ENCODE peak calls at places on chromosomes 12 and 14, in ten cellular contexts. One of them, this sample, is unnamed.

GRCh38 chr12:92300781-92301180 is 155.1 kb upstream of the BTG1 start:
- ATAC-seq in T-cell: no peak
- ATAC-seq in left ventricle myocardium superior: no peak
- ATAC-seq in activated CD8-positive, alpha-beta memory T cell treated with anti-CD3 and anti-CD28 coated beads, Interleukin-2, amount 10 ng/mL, durations not matched to agents 7 days and 5 days: no peak
- ATAC-seq in lower lobe of right lung: peak; percentile 66
- ATAC-seq in Panc1: no peak
- ATAC-seq in CD8-positive, alpha-beta T cell: no peak
- ATAC-seq in stimulated activated effector memory CD8-positive, alpha-beta T cell treated with anti-CD3 and anti-CD28 coated beads, Interleukin-12 subunit alpha, Interleukin-12 subunit beta, amount 100 ng/mL, for 72 hours: no peak
- ATAC-seq in foreskin keratinocyte: no peak
- ATAC-seq in activated B cell treated with CpG ODN at 0.5 μM for 24 hours: no peak
- ATAC-seq in this sample: no peak

GRCh38 chr12:68203460-68203875 is 22.1 kb downstream of the IL26 start:
- ATAC-seq in left ventricle myocardium superior: no peak
- ATAC-seq in activated CD8-positive, alpha-beta memory T cell treated with anti-CD3 and anti-CD28 coated beads, Interleukin-2, amount 10 ng/mL, durations not matched to agents 7 days and 5 days: peak; percentile 64
- ATAC-seq in activated B cell treated with CpG ODN at 0.5 μM for 24 hours: no peak
- ATAC-seq in stimulated activated effector memory CD8-positive, alpha-beta T cell treated with anti-CD3 and anti-CD28 coated beads, Interleukin-12 subunit alpha, Interleukin-12 subunit beta, amount 100 ng/mL, for 72 hours: peak; percentile 75
- ATAC-seq in foreskin keratinocyte: no peak
- ATAC-seq in CD8-positive, alpha-beta T cell: peak; percentile 58
- ATAC-seq in lower lobe of right lung: no peak
- ATAC-seq in Panc1: no peak
- ATAC-seq in T-cell: peak; percentile 50
- ATAC-seq in this sample: peak; percentile 60

GRCh38 chr12:101792046-101792931 is 38.5 kb downstream of the GNPTAB start:
- ATAC-seq in T-cell: no peak
- ATAC-seq in Panc1: no peak
- ATAC-seq in activated B cell treated with CpG ODN at 0.5 μM for 24 hours: no peak
- ATAC-seq in activated CD8-positive, alpha-beta memory T cell treated with anti-CD3 and anti-CD28 coated beads, Interleukin-2, amount 10 ng/mL, durations not matched to agents 7 days and 5 days: no peak
- ATAC-seq in left ventricle myocardium superior: peak; percentile 47
- ATAC-seq in stimulated activated effector memory CD8-positive, alpha-beta T cell treated with anti-CD3 and anti-CD28 coated beads, Interleukin-12 subunit alpha, Interleukin-12 subunit beta, amount 100 ng/mL, for 72 hours: no peak
- ATAC-seq in CD8-positive, alpha-beta T cell: peak; percentile 38
- ATAC-seq in foreskin keratinocyte: peak; percentile 35
- ATAC-seq in lower lobe of right lung: no peak
- ATAC-seq in this sample: no peak

GRCh38 chr14:28375295-28375694 is 391.3 kb upstream of the FOXG1 start:
- ATAC-seq in lower lobe of right lung: peak; percentile 38
- ATAC-seq in activated B cell treated with CpG ODN at 0.5 μM for 24 hours: no peak
- ATAC-seq in left ventricle myocardium superior: no peak
- ATAC-seq in Panc1: no peak
- ATAC-seq in activated CD8-positive, alpha-beta memory T cell treated with anti-CD3 and anti-CD28 coated beads, Interleukin-2, amount 10 ng/mL, durations not matched to agents 7 days and 5 days: no peak
- ATAC-seq in CD8-positive, alpha-beta T cell: no peak
- ATAC-seq in stimulated activated effector memory CD8-positive, alpha-beta T cell treated with anti-CD3 and anti-CD28 coated beads, Interleukin-12 subunit alpha, Interleukin-12 subunit beta, amount 100 ng/mL, for 72 hours: no peak
- ATAC-seq in foreskin keratinocyte: peak; percentile 67
- ATAC-seq in T-cell: no peak
- ATAC-seq in this sample: no peak

GRCh38 chr12:115222220-115222619 is 538.2 kb upstream of the TBX3 start:
- ATAC-seq in lower lobe of right lung: no peak
- ATAC-seq in left ventricle myocardium superior: no peak
- ATAC-seq in T-cell: no peak
- ATAC-seq in CD8-positive, alpha-beta T cell: no peak
- ATAC-seq in foreskin keratinocyte: no peak
- ATAC-seq in stimulated activated effector memory CD8-positive, alpha-beta T cell treated with anti-CD3 and anti-CD28 coated beads, Interleukin-12 subunit alpha, Interleukin-12 subunit beta, amount 100 ng/mL, for 72 hours: no peak
- ATAC-seq in Panc1: no peak
- ATAC-seq in activated B cell treated with CpG ODN at 0.5 μM for 24 hours: no peak
- ATAC-seq in activated CD8-positive, alpha-beta memory T cell treated with anti-CD3 and anti-CD28 coated beads, Interleukin-2, amount 10 ng/mL, durations not matched to agents 7 days and 5 days: no peak
- ATAC-seq in this sample: no peak

GRCh38 chr12:113980054-113980453 is 13.9 kb upstream of the RBM19 start:
- ATAC-seq in Panc1: no peak
- ATAC-seq in left ventricle myocardium superior: no peak
- ATAC-seq in activated B cell treated with CpG ODN at 0.5 μM for 24 hours: no peak
- ATAC-seq in activated CD8-positive, alpha-beta memory T cell treated with anti-CD3 and anti-CD28 coated beads, Interleukin-2, amount 10 ng/mL, durations not matched to agents 7 days and 5 days: no peak
- ATAC-seq in CD8-positive, alpha-beta T cell: no peak
- ATAC-seq in foreskin keratinocyte: no peak
- ATAC-seq in stimulated activated effector memory CD8-positive, alpha-beta T cell treated with anti-CD3 and anti-CD28 coated beads, Interleukin-12 subunit alpha, Interleukin-12 subunit beta, amount 100 ng/mL, for 72 hours: no peak
- ATAC-seq in lower lobe of right lung: no peak
- ATAC-seq in T-cell: no peak
- ATAC-seq in this sample: no peak

GRCh38 chr12:22459872-22460490 is 84.4 kb downstream of the C2CD5 start:
- ATAC-seq in Panc1: no peak
- ATAC-seq in T-cell: no peak
- ATAC-seq in activated B cell treated with CpG ODN at 0.5 μM for 24 hours: peak; percentile 49
- ATAC-seq in foreskin keratinocyte: peak; percentile 79
- ATAC-seq in left ventricle myocardium superior: peak; percentile 65
- ATAC-seq in activated CD8-positive, alpha-beta memory T cell treated with anti-CD3 and anti-CD28 coated beads, Interleukin-2, amount 10 ng/mL, durations not matched to agents 7 days and 5 days: peak; percentile 57
- ATAC-seq in stimulated activated effector memory CD8-positive, alpha-beta T cell treated with anti-CD3 and anti-CD28 coated beads, Interleukin-12 subunit alpha, Interleukin-12 subunit beta, amount 100 ng/mL, for 72 hours: peak; percentile 52
- ATAC-seq in lower lobe of right lung: peak; percentile 65
- ATAC-seq in CD8-positive, alpha-beta T cell: no peak
- ATAC-seq in this sample: peak; percentile 61

GRCh38 chr12:47111392-47111778 is 31.6 kb upstream of the AMIGO2 start:
- ATAC-seq in activated CD8-positive, alpha-beta memory T cell treated with anti-CD3 and anti-CD28 coated beads, Interleukin-2, amount 10 ng/mL, durations not matched to agents 7 days and 5 days: peak; percentile 78
- ATAC-seq in stimulated activated effector memory CD8-positive, alpha-beta T cell treated with anti-CD3 and anti-CD28 coated beads, Interleukin-12 subunit alpha, Interleukin-12 subunit beta, amount 100 ng/mL, for 72 hours: peak; percentile 89
- ATAC-seq in T-cell: no peak
- ATAC-seq in Panc1: no peak
- ATAC-seq in lower lobe of right lung: no peak
- ATAC-seq in left ventricle myocardium superior: no peak
- ATAC-seq in foreskin keratinocyte: no peak
- ATAC-seq in CD8-positive, alpha-beta T cell: peak; percentile 34
- ATAC-seq in activated B cell treated with CpG ODN at 0.5 μM for 24 hours: no peak
- ATAC-seq in this sample: peak; percentile 86

GRCh38 chr12:98211914-98212695 is 303.3 kb upstream of the TMPO start:
- ATAC-seq in left ventricle myocardium superior: no peak
- ATAC-seq in foreskin keratinocyte: no peak
- ATAC-seq in stimulated activated effector memory CD8-positive, alpha-beta T cell treated with anti-CD3 and anti-CD28 coated beads, Interleukin-12 subunit alpha, Interleukin-12 subunit beta, amount 100 ng/mL, for 72 hours: peak; percentile 45
- ATAC-seq in Panc1: peak; percentile 69
- ATAC-seq in activated CD8-positive, alpha-beta memory T cell treated with anti-CD3 and anti-CD28 coated beads, Interleukin-2, amount 10 ng/mL, durations not matched to agents 7 days and 5 days: no peak
- ATAC-seq in T-cell: no peak
- ATAC-seq in activated B cell treated with CpG ODN at 0.5 μM for 24 hours: no peak
- ATAC-seq in lower lobe of right lung: no peak
- ATAC-seq in CD8-positive, alpha-beta T cell: no peak
- ATAC-seq in this sample: no peak

GRCh38 chr14:76273346-76273745 is 102.6 kb upstream of the ESRRB start:
- ATAC-seq in activated CD8-positive, alpha-beta memory T cell treated with anti-CD3 and anti-CD28 coated beads, Interleukin-2, amount 10 ng/mL, durations not matched to agents 7 days and 5 days: no peak
- ATAC-seq in foreskin keratinocyte: no peak
- ATAC-seq in lower lobe of right lung: no peak
- ATAC-seq in CD8-positive, alpha-beta T cell: no peak
- ATAC-seq in T-cell: no peak
- ATAC-seq in left ventricle myocardium superior: no peak
- ATAC-seq in stimulated activated effector memory CD8-positive, alpha-beta T cell treated with anti-CD3 and anti-CD28 coated beads, Interleukin-12 subunit alpha, Interleukin-12 subunit beta, amount 100 ng/mL, for 72 hours: peak; percentile 20
- ATAC-seq in Panc1: no peak
- ATAC-seq in activated B cell treated with CpG ODN at 0.5 μM for 24 hours: no peak
- ATAC-seq in this sample: no peak

GRCh38 chr12:29707846-29708245 is 75.9 kb downstream of the TMTC1 start:
- ATAC-seq in left ventricle myocardium superior: no peak
- ATAC-seq in T-cell: no peak
- ATAC-seq in CD8-positive, alpha-beta T cell: no peak
- ATAC-seq in lower lobe of right lung: no peak
- ATAC-seq in activated B cell treated with CpG ODN at 0.5 μM for 24 hours: no peak
- ATAC-seq in Panc1: no peak
- ATAC-seq in stimulated activated effector memory CD8-positive, alpha-beta T cell treated with anti-CD3 and anti-CD28 coated beads, Interleukin-12 subunit alpha, Interleukin-12 subunit beta, amount 100 ng/mL, for 72 hours: no peak
- ATAC-seq in activated CD8-positive, alpha-beta memory T cell treated with anti-CD3 and anti-CD28 coated beads, Interleukin-2, amount 10 ng/mL, durations not matched to agents 7 days and 5 days: no peak
- ATAC-seq in foreskin keratinocyte: no peak
- ATAC-seq in this sample: no peak

GRCh38 chr14:61372842-61373555 is 51.6 kb downstream of the PRKCH start:
- ATAC-seq in stimulated activated effector memory CD8-positive, alpha-beta T cell treated with anti-CD3 and anti-CD28 coated beads, Interleukin-12 subunit alpha, Interleukin-12 subunit beta, amount 100 ng/mL, for 72 hours: peak; percentile 17
- ATAC-seq in activated CD8-positive, alpha-beta memory T cell treated with anti-CD3 and anti-CD28 coated beads, Interleukin-2, amount 10 ng/mL, durations not matched to agents 7 days and 5 days: no peak
- ATAC-seq in lower lobe of right lung: no peak
- ATAC-seq in foreskin keratinocyte: no peak
- ATAC-seq in CD8-positive, alpha-beta T cell: no peak
- ATAC-seq in Panc1: no peak
- ATAC-seq in activated B cell treated with CpG ODN at 0.5 μM for 24 hours: no peak
- ATAC-seq in left ventricle myocardium superior: no peak
- ATAC-seq in T-cell: no peak
- ATAC-seq in this sample: peak; percentile 54

GRCh38 chr12:25997401-25997973 is 39.0 kb downstream of the RASSF8 start:
- ATAC-seq in CD8-positive, alpha-beta T cell: no peak
- ATAC-seq in left ventricle myocardium superior: peak; percentile 18
- ATAC-seq in Panc1: peak; percentile 72
- ATAC-seq in stimulated activated effector memory CD8-positive, alpha-beta T cell treated with anti-CD3 and anti-CD28 coated beads, Interleukin-12 subunit alpha, Interleukin-12 subunit beta, amount 100 ng/mL, for 72 hours: no peak
- ATAC-seq in lower lobe of right lung: no peak
- ATAC-seq in foreskin keratinocyte: peak; percentile 66
- ATAC-seq in T-cell: no peak
- ATAC-seq in activated CD8-positive, alpha-beta memory T cell treated with anti-CD3 and anti-CD28 coated beads, Interleukin-2, amount 10 ng/mL, durations not matched to agents 7 days and 5 days: no peak
- ATAC-seq in activated B cell treated with CpG ODN at 0.5 μM for 24 hours: no peak
- ATAC-seq in this sample: no peak

GRCh38 chr12:2163172-2163927 is 110.6 kb downstream of the CACNA1C start:
- ATAC-seq in stimulated activated effector memory CD8-positive, alpha-beta T cell treated with anti-CD3 and anti-CD28 coated beads, Interleukin-12 subunit alpha, Interleukin-12 subunit beta, amount 100 ng/mL, for 72 hours: no peak
- ATAC-seq in Panc1: no peak
- ATAC-seq in T-cell: no peak
- ATAC-seq in activated CD8-positive, alpha-beta memory T cell treated with anti-CD3 and anti-CD28 coated beads, Interleukin-2, amount 10 ng/mL, durations not matched to agents 7 days and 5 days: no peak
- ATAC-seq in foreskin keratinocyte: no peak
- ATAC-seq in lower lobe of right lung: peak; percentile 73
- ATAC-seq in CD8-positive, alpha-beta T cell: no peak
- ATAC-seq in left ventricle myocardium superior: peak; percentile 90
- ATAC-seq in activated B cell treated with CpG ODN at 0.5 μM for 24 hours: no peak
- ATAC-seq in this sample: no peak

GRCh38 chr12:110314308-110314707 is 33.3 kb downstream of the ATP2A2 start:
- ATAC-seq in T-cell: no peak
- ATAC-seq in lower lobe of right lung: no peak
- ATAC-seq in CD8-positive, alpha-beta T cell: no peak
- ATAC-seq in left ventricle myocardium superior: no peak
- ATAC-seq in activated B cell treated with CpG ODN at 0.5 μM for 24 hours: no peak
- ATAC-seq in activated CD8-positive, alpha-beta memory T cell treated with anti-CD3 and anti-CD28 coated beads, Interleukin-2, amount 10 ng/mL, durations not matched to agents 7 days and 5 days: peak; percentile 69
- ATAC-seq in stimulated activated effector memory CD8-positive, alpha-beta T cell treated with anti-CD3 and anti-CD28 coated beads, Interleukin-12 subunit alpha, Interleukin-12 subunit beta, amount 100 ng/mL, for 72 hours: peak; percentile 83
- ATAC-seq in foreskin keratinocyte: peak; percentile 49
- ATAC-seq in Panc1: no peak
- ATAC-seq in this sample: peak; percentile 72

GRCh38 chr12:12201274-12201758 is 65.5 kb downstream of the LRP6 start:
- ATAC-seq in lower lobe of right lung: no peak
- ATAC-seq in T-cell: no peak
- ATAC-seq in Panc1: no peak
- ATAC-seq in left ventricle myocardium superior: peak; percentile 94
- ATAC-seq in stimulated activated effector memory CD8-positive, alpha-beta T cell treated with anti-CD3 and anti-CD28 coated beads, Interleukin-12 subunit alpha, Interleukin-12 subunit beta, amount 100 ng/mL, for 72 hours: peak; percentile 96
- ATAC-seq in foreskin keratinocyte: no peak
- ATAC-seq in activated CD8-positive, alpha-beta memory T cell treated with anti-CD3 and anti-CD28 coated beads, Interleukin-2, amount 10 ng/mL, durations not matched to agents 7 days and 5 days: no peak
- ATAC-seq in CD8-positive, alpha-beta T cell: no peak
- ATAC-seq in activated B cell treated with CpG ODN at 0.5 μM for 24 hours: no peak
- ATAC-seq in this sample: peak; percentile 92

GRCh38 chr12:1117970-1118563 is 127.0 kb downstream of the ERC1 start:
- ATAC-seq in T-cell: peak; percentile 73
- ATAC-seq in CD8-positive, alpha-beta T cell: peak; percentile 52
- ATAC-seq in stimulated activated effector memory CD8-positive, alpha-beta T cell treated with anti-CD3 and anti-CD28 coated beads, Interleukin-12 subunit alpha, Interleukin-12 subunit beta, amount 100 ng/mL, for 72 hours: no peak
- ATAC-seq in activated CD8-positive, alpha-beta memory T cell treated with anti-CD3 and anti-CD28 coated beads, Interleukin-2, amount 10 ng/mL, durations not matched to agents 7 days and 5 days: no peak
- ATAC-seq in activated B cell treated with CpG ODN at 0.5 μM for 24 hours: peak; percentile 81
- ATAC-seq in left ventricle myocardium superior: peak; percentile 76
- ATAC-seq in Panc1: peak; percentile 56
- ATAC-seq in foreskin keratinocyte: no peak
- ATAC-seq in lower lobe of right lung: peak; percentile 87
- ATAC-seq in this sample: no peak

GRCh38 chr14:85416771-85417170 is 113.2 kb upstream of the FLRT2 start:
- ATAC-seq in stimulated activated effector memory CD8-positive, alpha-beta T cell treated with anti-CD3 and anti-CD28 coated beads, Interleukin-12 subunit alpha, Interleukin-12 subunit beta, amount 100 ng/mL, for 72 hours: no peak
- ATAC-seq in activated CD8-positive, alpha-beta memory T cell treated with anti-CD3 and anti-CD28 coated beads, Interleukin-2, amount 10 ng/mL, durations not matched to agents 7 days and 5 days: no peak
- ATAC-seq in CD8-positive, alpha-beta T cell: no peak
- ATAC-seq in Panc1: no peak
- ATAC-seq in T-cell: no peak
- ATAC-seq in activated B cell treated with CpG ODN at 0.5 μM for 24 hours: no peak
- ATAC-seq in foreskin keratinocyte: peak; percentile 37
- ATAC-seq in lower lobe of right lung: peak; percentile 60
- ATAC-seq in left ventricle myocardium superior: no peak
- ATAC-seq in this sample: no peak

GRCh38 chr12:103832048-103832798 is 8.8 kb downstream of the NT5DC3 start:
- ATAC-seq in foreskin keratinocyte: no peak
- ATAC-seq in activated CD8-positive, alpha-beta memory T cell treated with anti-CD3 and anti-CD28 coated beads, Interleukin-2, amount 10 ng/mL, durations not matched to agents 7 days and 5 days: no peak
- ATAC-seq in activated B cell treated with CpG ODN at 0.5 μM for 24 hours: peak; percentile 86
- ATAC-seq in T-cell: no peak
- ATAC-seq in CD8-positive, alpha-beta T cell: no peak
- ATAC-seq in Panc1: no peak
- ATAC-seq in left ventricle myocardium superior: no peak
- ATAC-seq in lower lobe of right lung: no peak
- ATAC-seq in stimulated activated effector memory CD8-positive, alpha-beta T cell treated with anti-CD3 and anti-CD28 coated beads, Interleukin-12 subunit alpha, Interleukin-12 subunit beta, amount 100 ng/mL, for 72 hours: no peak
- ATAC-seq in this sample: no peak

GRCh38 chr12:66156654-66157053 is 13.1 kb downstream of the TMBIM4 start:
- ATAC-seq in foreskin keratinocyte: no peak
- ATAC-seq in left ventricle myocardium superior: no peak
- ATAC-seq in Panc1: no peak
- ATAC-seq in activated B cell treated with CpG ODN at 0.5 μM for 24 hours: no peak
- ATAC-seq in CD8-positive, alpha-beta T cell: no peak
- ATAC-seq in stimulated activated effector memory CD8-positive, alpha-beta T cell treated with anti-CD3 and anti-CD28 coated beads, Interleukin-12 subunit alpha, Interleukin-12 subunit beta, amount 100 ng/mL, for 72 hours: no peak
- ATAC-seq in activated CD8-positive, alpha-beta memory T cell treated with anti-CD3 and anti-CD28 coated beads, Interleukin-2, amount 10 ng/mL, durations not matched to agents 7 days and 5 days: no peak
- ATAC-seq in T-cell: no peak
- ATAC-seq in lower lobe of right lung: no peak
- ATAC-seq in this sample: no peak

GRCh38 chr12:103626498-103626897 is 39.4 kb downstream of the STAB2 start:
- ATAC-seq in foreskin keratinocyte: peak; percentile 69
- ATAC-seq in Panc1: peak; percentile 90
- ATAC-seq in stimulated activated effector memory CD8-positive, alpha-beta T cell treated with anti-CD3 and anti-CD28 coated beads, Interleukin-12 subunit alpha, Interleukin-12 subunit beta, amount 100 ng/mL, for 72 hours: no peak
- ATAC-seq in CD8-positive, alpha-beta T cell: no peak
- ATAC-seq in activated CD8-positive, alpha-beta memory T cell treated with anti-CD3 and anti-CD28 coated beads, Interleukin-2, amount 10 ng/mL, durations not matched to agents 7 days and 5 days: no peak
- ATAC-seq in activated B cell treated with CpG ODN at 0.5 μM for 24 hours: no peak
- ATAC-seq in T-cell: no peak
- ATAC-seq in lower lobe of right lung: peak; percentile 42
- ATAC-seq in left ventricle myocardium superior: peak; percentile 88
- ATAC-seq in this sample: no peak

GRCh38 chr14:99872786-99873440 is 79.7 kb downstream of the EML1 start:
- ATAC-seq in activated CD8-positive, alpha-beta memory T cell treated with anti-CD3 and anti-CD28 coated beads, Interleukin-2, amount 10 ng/mL, durations not matched to agents 7 days and 5 days: no peak
- ATAC-seq in lower lobe of right lung: no peak
- ATAC-seq in activated B cell treated with CpG ODN at 0.5 μM for 24 hours: no peak
- ATAC-seq in foreskin keratinocyte: no peak
- ATAC-seq in CD8-positive, alpha-beta T cell: no peak
- ATAC-seq in stimulated activated effector memory CD8-positive, alpha-beta T cell treated with anti-CD3 and anti-CD28 coated beads, Interleukin-12 subunit alpha, Interleukin-12 subunit beta, amount 100 ng/mL, for 72 hours: no peak
- ATAC-seq in T-cell: no peak
- ATAC-seq in left ventricle myocardium superior: no peak
- ATAC-seq in Panc1: no peak
- ATAC-seq in this sample: no peak

GRCh38 chr14:97641827-97642226 is 844.6 kb downstream of the VRK1 start:
- ATAC-seq in stimulated activated effector memory CD8-positive, alpha-beta T cell treated with anti-CD3 and anti-CD28 coated beads, Interleukin-12 subunit alpha, Interleukin-12 subunit beta, amount 100 ng/mL, for 72 hours: peak; percentile 52
- ATAC-seq in activated B cell treated with CpG ODN at 0.5 μM for 24 hours: no peak
- ATAC-seq in foreskin keratinocyte: no peak
- ATAC-seq in lower lobe of right lung: no peak
- ATAC-seq in activated CD8-positive, alpha-beta memory T cell treated with anti-CD3 and anti-CD28 coated beads, Interleukin-2, amount 10 ng/mL, durations not matched to agents 7 days and 5 days: no peak
- ATAC-seq in Panc1: no peak
- ATAC-seq in left ventricle myocardium superior: no peak
- ATAC-seq in T-cell: peak; percentile 54
- ATAC-seq in CD8-positive, alpha-beta T cell: no peak
- ATAC-seq in this sample: peak; percentile 32

GRCh38 chr12:123393747-123394146 is 9.8 kb downstream of the KMT5A start:
- ATAC-seq in foreskin keratinocyte: no peak
- ATAC-seq in Panc1: no peak
- ATAC-seq in CD8-positive, alpha-beta T cell: no peak
- ATAC-seq in T-cell: no peak
- ATAC-seq in left ventricle myocardium superior: no peak
- ATAC-seq in activated CD8-positive, alpha-beta memory T cell treated with anti-CD3 and anti-CD28 coated beads, Interleukin-2, amount 10 ng/mL, durations not matched to agents 7 days and 5 days: no peak
- ATAC-seq in activated B cell treated with CpG ODN at 0.5 μM for 24 hours: no peak
- ATAC-seq in lower lobe of right lung: no peak
- ATAC-seq in stimulated activated effector memory CD8-positive, alpha-beta T cell treated with anti-CD3 and anti-CD28 coated beads, Interleukin-12 subunit alpha, Interleukin-12 subunit beta, amount 100 ng/mL, for 72 hours: no peak
- ATAC-seq in this sample: no peak

GRCh38 chr12:29073631-29074239 is 75.3 kb upstream of the FAR2 start:
- ATAC-seq in lower lobe of right lung: peak; percentile 59
- ATAC-seq in T-cell: no peak
- ATAC-seq in left ventricle myocardium superior: peak; percentile 71
- ATAC-seq in CD8-positive, alpha-beta T cell: peak; percentile 64
- ATAC-seq in stimulated activated effector memory CD8-positive, alpha-beta T cell treated with anti-CD3 and anti-CD28 coated beads, Interleukin-12 subunit alpha, Interleukin-12 subunit beta, amount 100 ng/mL, for 72 hours: peak; percentile 61
- ATAC-seq in activated CD8-positive, alpha-beta memory T cell treated with anti-CD3 and anti-CD28 coated beads, Interleukin-2, amount 10 ng/mL, durations not matched to agents 7 days and 5 days: peak; percentile 58
- ATAC-seq in activated B cell treated with CpG ODN at 0.5 μM for 24 hours: peak; percentile 14
- ATAC-seq in foreskin keratinocyte: peak; percentile 61
- ATAC-seq in Panc1: peak; percentile 73
- ATAC-seq in this sample: peak; percentile 55

GRCh38 chr12:115661103-115661502 is 616.4 kb downstream of the MED13L start:
- ATAC-seq in left ventricle myocardium superior: peak; percentile 23
- ATAC-seq in CD8-positive, alpha-beta T cell: no peak
- ATAC-seq in Panc1: no peak
- ATAC-seq in T-cell: no peak
- ATAC-seq in lower lobe of right lung: no peak
- ATAC-seq in foreskin keratinocyte: no peak
- ATAC-seq in activated CD8-positive, alpha-beta memory T cell treated with anti-CD3 and anti-CD28 coated beads, Interleukin-2, amount 10 ng/mL, durations not matched to agents 7 days and 5 days: no peak
- ATAC-seq in activated B cell treated with CpG ODN at 0.5 μM for 24 hours: no peak
- ATAC-seq in stimulated activated effector memory CD8-positive, alpha-beta T cell treated with anti-CD3 and anti-CD28 coated beads, Interleukin-12 subunit alpha, Interleukin-12 subunit beta, amount 100 ng/mL, for 72 hours: no peak
- ATAC-seq in this sample: no peak

GRCh38 chr12:26473291-26473690 is 277.9 kb downstream of the SSPN start:
- ATAC-seq in lower lobe of right lung: peak; percentile 77
- ATAC-seq in Panc1: no peak
- ATAC-seq in left ventricle myocardium superior: no peak
- ATAC-seq in activated CD8-positive, alpha-beta memory T cell treated with anti-CD3 and anti-CD28 coated beads, Interleukin-2, amount 10 ng/mL, durations not matched to agents 7 days and 5 days: no peak
- ATAC-seq in stimulated activated effector memory CD8-positive, alpha-beta T cell treated with anti-CD3 and anti-CD28 coated beads, Interleukin-12 subunit alpha, Interleukin-12 subunit beta, amount 100 ng/mL, for 72 hours: peak; percentile 66
- ATAC-seq in T-cell: no peak
- ATAC-seq in activated B cell treated with CpG ODN at 0.5 μM for 24 hours: peak; percentile 93
- ATAC-seq in foreskin keratinocyte: peak; percentile 60
- ATAC-seq in CD8-positive, alpha-beta T cell: no peak
- ATAC-seq in this sample: no peak

GRCh38 chr14:33103489-33103888 is 164.8 kb downstream of the NPAS3 start:
- ATAC-seq in left ventricle myocardium superior: peak; percentile 97
- ATAC-seq in stimulated activated effector memory CD8-positive, alpha-beta T cell treated with anti-CD3 and anti-CD28 coated beads, Interleukin-12 subunit alpha, Interleukin-12 subunit beta, amount 100 ng/mL, for 72 hours: no peak
- ATAC-seq in foreskin keratinocyte: no peak
- ATAC-seq in T-cell: no peak
- ATAC-seq in CD8-positive, alpha-beta T cell: no peak
- ATAC-seq in Panc1: no peak
- ATAC-seq in activated B cell treated with CpG ODN at 0.5 μM for 24 hours: no peak
- ATAC-seq in activated CD8-positive, alpha-beta memory T cell treated with anti-CD3 and anti-CD28 coated beads, Interleukin-2, amount 10 ng/mL, durations not matched to agents 7 days and 5 days: no peak
- ATAC-seq in lower lobe of right lung: peak; percentile 76
- ATAC-seq in this sample: no peak

This sample was measured in activated T-helper 17 cell treated with anti-CD3 and anti-CD28 coated beads, Interleukin-2, amount 50 U/mL, for 72 hours.